ENCODE peak calls at places on chromosomes 11 and 22, in ten cellular contexts. A is aorta; I is iris pigment epithelial cell; T is activated naive CD4-positive, alpha-beta T cell treated with anti-CD3 and anti-CD28 coated beads, Interleukin-2, amount 50 U/mL, for 16 hours; F is NCI-H2081; Q is HuH-7.5; S is NCI-H1417; Z is activated CD8-positive, alpha-beta T cell treated with anti-CD3 and anti-CD28 coated beads for 36 hours; L is fibroblast of gingiva; H is cardiac fibroblast. K is an unnamed sample.

GRCh38 chr11:80860632-80861031 is 1419.8 kb upstream of the TENM4 start:
- DNase-seq in A (no peak), I (peak; percentile 38), T (no peak), F (no peak), Q (no peak), S (no peak), Z (no peak), L (no peak), H (peak; percentile 25), K (no peak)

GRCh38 chr11:83272627-83273026 is 13.5 kb downstream of the CCDC90B start:
- DNase-seq in A (no peak), I (peak; percentile 86), T (no peak), F (no peak), Q (no peak), S (no peak), Z (no peak), L (peak; percentile 40), H (peak; percentile 28), K (no peak)

GRCh38 chr11:64867748-64868462 is 10.5 kb downstream of the EHD1 start:
- DNase-seq in A (no peak), I (no peak), T (peak; percentile 48), F (no peak), Q (no peak), S (no peak), Z (no peak), L (no peak), H (no peak), K (no peak)

GRCh38 chr22:44091751-44092150 is 67.6 kb downstream of the PARVB start:
- DNase-seq in A (no peak), I (no peak), T (no peak), F (no peak), Q (no peak), S (no peak), Z (no peak), L (no peak), H (no peak), K (no peak)

GRCh38 chr11:124717786-124718634 is 21.7 kb upstream of the NRGN start:
- DNase-seq in A (peak; percentile 64), I (peak; percentile 29), T (no peak), F (peak; percentile 51), Q (no peak), S (peak; percentile 22), Z (peak; percentile 33), L (no peak), H (peak; percentile 44), K (peak; percentile 27)

GRCh38 chr11:114080769-114081168 is 21.3 kb downstream of the ZBTB16 start:
- DNase-seq in A (no peak), I (no peak), T (no peak), F (no peak), Q (no peak), S (no peak), Z (no peak), L (no peak), H (no peak), K (no peak)

GRCh38 chr11:134154441-134154840 is 69.3 kb downstream of the NCAPD3 start:
- DNase-seq in A (no peak), I (no peak), T (no peak), F (no peak), Q (no peak), S (no peak), Z (no peak), L (no peak), H (no peak), K (no peak)

GRCh38 chr11:1203505-1204271 is 19.2 kb upstream of the MUC5B start:
- DNase-seq in A (peak; percentile 45), I (no peak), T (no peak), F (no peak), Q (no peak), S (no peak), Z (no peak), L (no peak), H (no peak), K (no peak)

GRCh38 chr11:112837162-112837826 is 123.9 kb upstream of the NCAM1 start:
- DNase-seq in A (no peak), I (peak; percentile 3), T (no peak), F (peak; percentile 26), Q (no peak), S (peak; percentile 7), Z (no peak), L (no peak), H (peak; percentile 4), K (peak; percentile 48)

GRCh38 chr11:42646959-42647358 is 664.8 kb upstream of the API5 start:
- DNase-seq in A (no peak), I (no peak), T (no peak), F (no peak), Q (no peak), S (no peak), Z (no peak), L (no peak), H (no peak), K (no peak)

GRCh38 chr22:40036591-40037225 is 42.0 kb downstream of the FAM83F start:
- DNase-seq in A (peak; percentile 63), I (peak; percentile 79), T (peak; percentile 53), F (peak; percentile 57), Q (peak; percentile 60), S (peak; percentile 54), Z (peak; percentile 75), L (peak; percentile 68), H (peak; percentile 85), K (no peak)

GRCh38 chr11:130002846-130003716 is 446 bp upstream of the PRDM10 start:
- DNase-seq in A (peak; percentile 96), I (peak; percentile 96), T (peak; percentile 86), F (peak; percentile 100), Q (peak; percentile 93), S (peak; percentile 98), Z (peak; percentile 91), L (peak; percentile 96), H (peak; percentile 98), K (peak; percentile 98)

GRCh38 chr11:70135142-70136132 is 57.3 kb downstream of the ANO1 start:
- DNase-seq in A (no peak), I (peak; percentile 15), T (no peak), F (no peak), Q (no peak), S (peak; percentile 54), Z (no peak), L (no peak), H (peak; percentile 66), K (no peak)

GRCh38 chr22:36160499-36160942 is at the start of gene APOL3:
- DNase-seq in A (peak; percentile 87), I (peak; percentile 78), T (peak; percentile 31), F (no peak), Q (no peak), S (no peak), Z (peak; percentile 64), L (peak; percentile 34), H (peak; percentile 83), K (no peak)

K was measured in DMS153.